ENCODE peak calls at places on chromosomes 7 and 10, in seven cellular contexts. E, K, Y, J, V, A and H are unnamed samples.

GRCh38 chr7:50962962-50963374 is 180.3 kb upstream of the GRB10 start:
- DNase-seq in E (peak; percentile 17), A (peak; percentile 60), J (peak; percentile 68), V (peak; percentile 78), Y (peak; percentile 95), K (peak; percentile 90), H (peak; percentile 71)

GRCh38 chr7:12670071-12670729 is 17.2 kb upstream of the ARL4A start:
- DNase-seq in A (peak; percentile 54), Y (no peak), E (no peak), V (peak; percentile 58), J (no peak), K (no peak), H (no peak)

GRCh38 chr7:97317575-97317974 is 200.1 kb downstream of the SDHAF3 start:
- DNase-seq in E (no peak), A (no peak), Y (no peak), J (no peak), V (no peak), K (no peak), H (no peak)

GRCh38 chr7:97116308-97116707 is 1.2 kb upstream of the SDHAF3 start:
- DNase-seq in Y (no peak), E (no peak), J (no peak), K (no peak), V (no peak), A (peak; percentile 40), H (no peak)

GRCh38 chr10:58842860-58843376 is 330.2 kb downstream of the BICC1 start:
- DNase-seq in K (no peak), E (no peak), V (no peak), A (no peak), J (no peak), Y (no peak), H (no peak)

GRCh38 chr10:86580549-86580886 is 58.9 kb upstream of the WAPL start:
- DNase-seq in J (no peak), V (no peak), A (no peak), Y (no peak), K (no peak), E (no peak), H (no peak)

GRCh38 chr10:27153855-27154198 is 357 bp downstream of the YME1L1 start:
- DNase-seq in K (no peak), E (no peak), A (peak; percentile 16), J (peak; percentile 42), V (no peak), Y (no peak), H (no peak)

GRCh38 chr10:71125749-71126107 is 86.6 kb upstream of the UNC5B start:
- DNase-seq in Y (no peak), J (no peak), A (no peak), E (no peak), V (no peak), K (no peak), H (no peak)

GRCh38 chr10:43218951-43219837 is 47.7 kb downstream of the RASGEF1A start:
- DNase-seq in A (no peak), V (no peak), Y (no peak), J (no peak), E (no peak), K (no peak), H (no peak)

GRCh38 chr7:90825779-90826178 is 229.7 kb downstream of the CDK14 start:
- DNase-seq in A (no peak), K (no peak), E (no peak), J (no peak), V (no peak), Y (no peak), H (no peak)

GRCh38 chr10:45152726-45153125 is 152.0 kb downstream of the ZNF22 start:
- DNase-seq in K (no peak), A (no peak), E (no peak), Y (no peak), V (no peak), J (no peak), H (no peak)

GRCh38 chr7:86914468-86915054 is 144.9 kb downstream of the ELAPOR2 start:
- DNase-seq in V (no peak), Y (no peak), A (no peak), E (no peak), K (no peak), J (no peak), H (no peak)

GRCh38 chr7:13165854-13166253 is 478.4 kb downstream of the ARL4A start:
- DNase-seq in E (no peak), A (no peak), V (no peak), J (no peak), K (no peak), Y (no peak), H (no peak)

GRCh38 chr7:130959743-130960207 is 225.8 kb upstream of the KLF14 start:
- DNase-seq in Y (no peak), J (no peak), K (no peak), A (no peak), E (no peak), V (no peak), H (no peak)

GRCh38 chr7:130292682-130293257 is at the start of gene CPA4:
- DNase-seq in Y (peak; percentile 52), E (no peak), J (peak; percentile 71), K (no peak), V (no peak), A (no peak), H (no peak)

GRCh38 chr10:88472540-88472939 is 110.6 kb downstream of the RNLS start:
- DNase-seq in V (no peak), A (no peak), J (no peak), Y (no peak), K (no peak), E (no peak), H (no peak)

GRCh38 chr7:78499283-78499682 is 700.7 kb downstream of the PHTF2 start:
- DNase-seq in E (no peak), Y (no peak), A (no peak), K (no peak), J (no peak), V (no peak), H (no peak)

GRCh38 chr10:131775444-131775832 is 125.4 kb upstream of the PPP2R2D start:
- DNase-seq in E (no peak), V (peak; percentile 9), K (no peak), Y (no peak), J (no peak), A (no peak), H (no peak)

GRCh38 chr10:58488921-58489320 is 23.8 kb upstream of the BICC1 start:
- DNase-seq in E (no peak), K (no peak), V (no peak), J (no peak), Y (no peak), A (no peak), H (no peak)

GRCh38 chr10:110802551-110803238 is 69.0 kb upstream of the PDCD4 start:
- DNase-seq in J (peak; percentile 44), K (peak; percentile 75), Y (peak; percentile 85), A (peak; percentile 62), E (peak; percentile 31), V (peak; percentile 71), H (peak; percentile 46)

GRCh38 chr10:5618829-5619228 is 47.6 kb downstream of the ASB13 start:
- DNase-seq in K (no peak), A (no peak), Y (no peak), E (peak; percentile 41), J (no peak), V (no peak), H (peak; percentile 54)

GRCh38 chr10:98269435-98269912 is 1.5 kb upstream of the LOXL4 start:
- DNase-seq in J (peak; percentile 82), K (peak; percentile 44), V (no peak), A (peak; percentile 48), E (peak; percentile 76), Y (peak; percentile 87), H (peak; percentile 80)
- TF ChIP-seq POLR2A in J (no peak), K (no peak), V (no peak), A (no peak), E (no peak), Y (no peak), H (no peak)

GRCh38 chr7:150383710-150384397 is 4.7 kb downstream of the ZNF775 start:
- DNase-seq in V (no peak), K (peak; percentile 87), A (peak; percentile 44), E (no peak), Y (peak; percentile 46), J (no peak), H (no peak)
- H3K4me3 ChIP-seq in V (no peak overlapping the region), K (no peak overlapping the region), A (no peak overlapping the region), E (no peak overlapping the region), Y (no peak overlapping the region), J (no peak overlapping the region), H (no peak overlapping the region)

DNA sequence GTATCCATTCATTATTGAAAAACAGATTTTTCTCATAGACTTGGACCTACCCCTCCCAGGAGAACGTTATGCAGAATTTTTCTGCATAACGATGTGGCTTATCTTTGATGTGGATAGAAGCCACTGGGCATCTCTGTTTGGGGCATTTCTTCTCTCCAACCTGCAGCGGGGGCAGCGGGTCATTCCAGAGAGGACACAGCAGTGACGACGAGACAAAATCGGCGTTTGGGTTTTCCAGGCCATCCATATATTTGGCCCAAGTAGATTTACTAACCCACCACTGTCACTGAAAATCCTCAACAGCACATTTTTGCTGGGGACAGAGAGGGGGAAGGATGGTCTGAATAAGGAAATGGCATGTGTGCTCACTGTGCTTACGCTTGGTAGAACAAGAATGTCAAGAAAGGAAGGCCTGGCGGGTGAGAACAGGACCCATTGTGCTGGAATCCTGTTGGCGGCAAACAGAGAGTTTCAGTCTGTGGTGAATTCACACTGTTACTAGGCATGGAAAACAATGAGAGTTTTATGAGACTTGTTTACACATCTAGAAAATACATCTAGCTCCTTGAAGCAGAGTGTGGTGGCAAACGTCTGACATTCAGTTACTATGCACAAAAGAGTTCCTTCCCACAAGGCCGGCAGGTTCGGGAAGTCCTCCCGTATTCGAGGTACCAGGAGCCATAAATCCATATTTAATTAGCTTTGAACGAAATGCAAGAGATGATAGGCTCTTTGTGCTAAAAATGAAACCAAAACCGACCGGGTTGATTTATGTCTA is 299.5 kb upstream of the PITRM1 start:
- DNase-seq in V (no peak), Y (no peak), A (peak; percentile 83), K (peak; percentile 33), E (no peak), J (no peak), H (no peak)
- TF ChIP-seq POLR2A in V (no peak), Y (no peak), A (no peak), K (no peak), E (no peak), J (no peak), H (no peak)

DNA sequence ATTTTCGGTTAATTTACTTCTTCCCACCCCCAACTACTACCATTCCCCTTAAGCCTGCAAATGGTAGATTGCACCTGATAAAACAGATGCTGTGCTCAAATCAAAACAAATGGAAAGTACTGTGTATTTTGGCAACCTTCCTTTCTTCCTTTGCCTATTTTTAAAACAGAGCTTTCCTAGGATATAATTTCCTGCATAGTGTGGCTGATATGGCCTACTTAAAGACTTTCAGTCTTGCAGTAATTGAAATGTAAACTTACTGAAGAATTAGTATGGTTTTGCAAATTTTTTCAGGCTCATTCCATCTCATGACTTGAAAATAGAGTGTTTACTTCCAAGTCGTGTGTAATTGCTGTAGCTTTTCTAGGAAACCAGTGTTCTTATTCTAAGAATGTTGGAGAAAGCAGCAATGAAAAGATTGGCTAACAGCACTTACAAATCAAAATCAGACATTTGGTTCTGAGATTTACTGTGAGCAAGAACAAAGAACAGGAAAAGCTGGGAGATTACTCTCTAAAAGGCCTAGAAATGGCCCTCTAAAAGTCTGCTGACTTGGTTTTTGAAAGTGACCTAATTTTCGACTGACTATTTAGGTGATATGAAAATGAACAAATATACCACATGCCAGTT is 52.0 kb downstream of the REEP3 start:
- DNase-seq in V (no peak), J (no peak), E (no peak), K (no peak), A (no peak), Y (no peak), H (no peak)
- H3K4me3 ChIP-seq in V (no peak overlapping the region), J (no peak overlapping the region), E (no peak overlapping the region), K (no peak overlapping the region), A (no peak overlapping the region), Y (no peak overlapping the region), H (no peak overlapping the region)